ENCODE peak calls at places on chromosomes 5 and 9, in nine cellular contexts. V is NCI-H1105; L is AG09309; Q is MV-4-11; Z is activated CD4-positive, alpha-beta T cell treated with anti-CD3 and anti-CD28 coated beads for 48 hours; G is sciatic nerve; A is HEK293T; W is HS-5; J is fibroblast of lung. T is an unnamed sample.

GRCh38 chr5:155460501-155460931 is 447.0 kb downstream of the KIF4B start:
- DNase-seq in W (no peak), G (no peak), L (no peak), J (no peak), Z (no peak), Q (no peak), V (no peak), A (no peak), T (no peak)

GRCh38 chr9:113599647-113600476 is 136.3 kb downstream of the RGS3 start:
- DNase-seq in V (no peak), J (peak; percentile 87), L (no peak), A (no peak), G (no peak), W (peak; percentile 86), Q (no peak), Z (no peak), T (no peak)

GRCh38 chr9:137621131-137621757 is 2.4 kb downstream of the EHMT1 start:
- DNase-seq in G (no peak), J (peak; percentile 33), Z (peak; percentile 35), A (no peak), W (no peak), V (no peak), Q (peak; percentile 55), L (no peak), T (no peak)

GRCh38 chr9:83646500-83647239 is 23.7 kb downstream of the IDNK start:
- DNase-seq in Q (no peak), J (no peak), A (no peak), G (no peak), V (no peak), W (no peak), Z (no peak), L (no peak), T (no peak)

GRCh38 chr9:83062653-83063527 is at the start of gene RASEF:
- DNase-seq in A (peak; percentile 65), G (no peak), J (peak; percentile 6), W (no peak), L (no peak), Q (no peak), V (peak; percentile 58), Z (no peak), T (no peak)

GRCh38 chr5:173397531-173397930 is 69.3 kb upstream of the STC2 start:
- DNase-seq in Z (no peak), V (no peak), W (no peak), A (no peak), Q (peak; percentile 87), L (no peak), G (no peak), J (peak; percentile 27), T (no peak)

GRCh38 chr9:13267743-13268142 is 11.7 kb downstream of the MPDZ start:
- DNase-seq in J (peak; percentile 80), V (no peak), Z (no peak), A (peak; percentile 7), L (peak; percentile 59), G (no peak), W (peak; percentile 78), Q (no peak), T (no peak)

GRCh38 chr5:68911840-68912690 is 181.7 kb upstream of the SLC30A5 start:
- DNase-seq in W (no peak), V (no peak), L (no peak), Z (no peak), J (peak; percentile 91), A (no peak), G (no peak), Q (no peak), T (no peak)

GRCh38 chr9:133943781-133944745 is 48.1 kb downstream of the VAV2 start:
- DNase-seq in V (no peak), G (no peak), Q (no peak), A (no peak), L (no peak), J (no peak), W (no peak), Z (no peak), T (no peak)

GRCh38 chr5:138439537-138440225 is 824 bp downstream of the REEP2 start:
- DNase-seq in A (no peak), W (no peak), L (no peak), Q (no peak), Z (no peak), V (no peak), J (no peak), G (peak; percentile 59), T (no peak)

GRCh38 chr9:129174724-129175514 is 3.1 kb downstream of the IER5L start:
- DNase-seq in V (peak; percentile 24), Q (peak; percentile 32), G (peak; percentile 93), W (peak; percentile 60), A (peak; percentile 70), Z (peak; percentile 33), L (peak; percentile 79), J (peak; percentile 91), T (no peak)

GRCh38 chr9:95718263-95718662 is 157.2 kb upstream of the ERCC6L2 start:
- DNase-seq in W (no peak), L (no peak), V (no peak), Q (no peak), Z (no peak), J (no peak), A (no peak), G (no peak), T (no peak)

GRCh38 chr5:150523472-150524350 is 15.8 kb downstream of the NDST1 start:
- DNase-seq in Z (peak; percentile 13), G (no peak), W (no peak), L (peak; percentile 58), Q (peak; percentile 51), V (no peak), J (peak; percentile 87), A (peak; percentile 69), T (no peak)

GRCh38 chr9:26870292-26870691 is 22.3 kb downstream of the CAAP1 start:
- DNase-seq in J (no peak), A (no peak), L (no peak), W (peak; percentile 60), Z (no peak), V (no peak), G (no peak), Q (no peak), T (peak; percentile 94)

GRCh38 chr5:65955746-65956145 is 29.4 kb downstream of the ERBIN start:
- DNase-seq in W (no peak), Z (no peak), J (no peak), Q (no peak), G (no peak), L (no peak), V (no peak), A (no peak), T (no peak)

GRCh38 chr5:53126514-53126913 is 17.0 kb upstream of the MOCS2 start:
- DNase-seq in Q (no peak), W (no peak), Z (no peak), J (peak; percentile 20), V (no peak), A (no peak), L (no peak), G (no peak), T (no peak)

T was measured in epithelial cell of proximal tubule.